ENCODE peak calls at places on chromosomes 13 and 19, in six cellular contexts. R is CD8-positive, alpha-beta T cell; A is thoracic aorta; H is activated T-cell treated with anti-CD3 and anti-CD28 coated beads, Interleukin-2, amount 50 U/mL, for 72 hours; S is SW480; E is effector CD4-positive, alpha-beta T cell. Z is an unnamed sample.

GRCh38 chr19:812049-812816 is 9.5 kb downstream of the PLPPR3 start:
- DNase-seq in E (no peak), S (no peak), A (no peak), H (no peak), R (no peak), Z (no peak)

GRCh38 chr19:16886305-16886880 is 2.4 kb upstream of the F2RL3 start:
- DNase-seq in S (no peak), H (no peak), E (no peak), A (no peak), R (no peak), Z (no peak)

GRCh38 chr19:3365093-3365446 is 1.3 kb upstream of the NFIC start:
- DNase-seq in S (no peak), E (no peak), A (no peak), H (no peak), R (no peak), Z (no peak)

GRCh38 chr19:2791876-2792275 is 6.6 kb downstream of the THOP1 start:
- DNase-seq in H (no peak), S (no peak), E (no peak), R (no peak), A (no peak), Z (no peak)

GRCh38 chr13:46947425-46948191 is 50.8 kb upstream of the HTR2A start:
- DNase-seq in A (no peak), E (no peak), S (no peak), R (no peak), H (no peak), Z (no peak)

GRCh38 chr13:94272038-94272437 is 207.4 kb downstream of the DCT start:
- DNase-seq in E (no peak), H (no peak), A (no peak), S (no peak), R (no peak), Z (no peak)

GRCh38 chr13:98769736-98770135 is 17.3 kb upstream of the SLC15A1 start:
- DNase-seq in E (no peak), R (no peak), A (no peak), S (no peak), H (no peak), Z (no peak)

GRCh38 chr13:74052402-74052928 is 81.7 kb downstream of the KLF12 start:
- DNase-seq in A (no peak), E (no peak), H (no peak), S (no peak), R (no peak), Z (peak; percentile 85)

GRCh38 chr13:25375727-25376358 is 4.1 kb downstream of the ATP8A2 start:
- DNase-seq in R (peak; percentile 33), S (peak; percentile 50), A (no peak), E (peak; percentile 14), H (peak; percentile 28), Z (no peak)